ENCODE peak calls at places on chromosomes 13 and 19, in seven cellular contexts. N is uterus; M is pancreas; P is caudate nucleus; F is cardiac muscle cell; Q is lung; T is CD4-positive, alpha-beta T cell. V is an unnamed sample.

GRCh38 chr19:801030-801860 is 4.0 kb downstream of the PTBP1 start:
- DNase-seq in N (peak; percentile 59), M (peak; percentile 78), P (no peak), F (peak; percentile 70), Q (peak; percentile 79), T (peak; percentile 18), V (no peak)

GRCh38 chr19:50688766-50689165 is 30.8 kb downstream of the SHANK1 start:
- DNase-seq in N (no peak), M (no peak), P (no peak), F (no peak), Q (no peak), T (no peak), V (no peak)

GRCh38 chr19:35162471-35163326 is 8.2 kb downstream of the FXYD5 start:
- DNase-seq in N (no peak), M (no peak), P (no peak), F (no peak), Q (no peak), T (no peak), V (no peak)

GRCh38 chr19:6103217-6103644 is 7.1 kb downstream of the RFX2 start:
- DNase-seq in N (peak; percentile 78), M (peak; percentile 70), P (no peak), F (peak; percentile 91), Q (peak; percentile 87), T (no peak), V (peak; percentile 65)

GRCh38 chr13:112054616-112055015 is 12.3 kb upstream of the SOX1 start:
- DNase-seq in N (no peak), M (no peak), P (no peak), F (no peak), Q (no peak), T (no peak), V (no peak)

GRCh38 chr19:45746866-45747265 is 13.6 kb downstream of the MEIOSIN start:
- DNase-seq in N (no peak), M (no peak), P (no peak), F (no peak), Q (no peak), T (no peak), V (no peak)

GRCh38 chr13:26600345-26600761 is 42.9 kb downstream of the WASF3 start:
- DNase-seq in N (peak; percentile 15), M (no peak), P (no peak), F (peak; percentile 10), Q (no peak), T (no peak), V (no peak)

GRCh38 chr19:42277821-42278809 is 9.1 kb downstream of the CIC start:
- DNase-seq in N (peak; percentile 35), M (peak; percentile 62), P (no peak), F (peak; percentile 66), Q (no peak), T (no peak), V (no peak)

GRCh38 chr19:31170046-31170445 is 179.2 kb downstream of the TSHZ3 start:
- DNase-seq in N (no peak), M (no peak), P (no peak), F (no peak), Q (peak; percentile 5), T (no peak), V (no peak)

GRCh38 chr13:70339738-70340137 is 231.5 kb upstream of the KLHL1 start:
- DNase-seq in N (no peak), M (no peak), P (no peak), F (no peak), Q (no peak), T (no peak), V (no peak)

GRCh38 chr13:77896977-77897376 is 21.7 kb downstream of the EDNRB start:
- DNase-seq in N (no peak), M (no peak), P (no peak), F (peak; percentile 40), Q (no peak), T (no peak), V (no peak)

GRCh38 chr19:33259532-33259931 is 33.9 kb upstream of the SLC7A10 start:
- DNase-seq in N (no peak), M (no peak), P (no peak), F (peak; percentile 18), Q (no peak), T (no peak), V (no peak)

GRCh38 chr19:45632468-45633196 is 6.6 kb downstream of the EML2 start:
- DNase-seq in N (peak; percentile 51), M (peak; percentile 80), P (no peak), F (peak; percentile 94), Q (peak; percentile 85), T (peak; percentile 7), V (no peak)

GRCh38 chr19:31312004-31312403 is 37.2 kb downstream of the TSHZ3 start:
- DNase-seq in N (peak; percentile 55), M (no peak), P (no peak), F (peak; percentile 91), Q (no peak), T (no peak), V (no peak)

GRCh38 chr19:38975861-38976271 is 324 bp upstream of the FBXO17 start:
- DNase-seq in N (no peak), M (no peak), P (no peak), F (peak; percentile 60), Q (no peak), T (no peak), V (no peak)

GRCh38 chr19:10617409-10618121 is 7.8 kb upstream of the SLC44A2 start:
- DNase-seq in N (no peak), M (no peak), P (no peak), F (peak; percentile 54), Q (no peak), T (no peak), V (no peak)

GRCh38 chr19:12365372-12366162 is at the start of gene ZNF442:
- DNase-seq in N (peak; percentile 94), M (peak; percentile 92), P (peak; percentile 96), F (peak; percentile 97), Q (peak; percentile 98), T (peak; percentile 73), V (peak; percentile 95)

GRCh38 chr13:24893863-24894262 is 129.9 kb downstream of the RNF17 start:
- DNase-seq in N (no peak), M (no peak), P (no peak), F (no peak), Q (no peak), T (no peak), V (no peak)

GRCh38 chr19:40388486-40388885 is 1.5 kb downstream of the HIPK4 start:
- DNase-seq in N (no peak), M (no peak), P (no peak), F (no peak), Q (no peak), T (no peak), V (no peak)

GRCh38 chr19:18879579-18880373 is 16.2 kb downstream of the CERS1 start:
- DNase-seq in N (no peak), M (no peak), P (no peak), F (no peak), Q (no peak), T (no peak), V (no peak)

GRCh38 chr19:35696835-35697234 is 7.5 kb upstream of the ZBTB32 start:
- DNase-seq in N (no peak), M (no peak), P (no peak), F (no peak), Q (no peak), T (no peak), V (no peak)

GRCh38 chr13:45615501-45616101 is at the start of gene ERICH6B:
- DNase-seq in N (peak; percentile 17), M (no peak), P (no peak), F (peak; percentile 62), Q (no peak), T (no peak), V (peak; percentile 6)

DNA sequence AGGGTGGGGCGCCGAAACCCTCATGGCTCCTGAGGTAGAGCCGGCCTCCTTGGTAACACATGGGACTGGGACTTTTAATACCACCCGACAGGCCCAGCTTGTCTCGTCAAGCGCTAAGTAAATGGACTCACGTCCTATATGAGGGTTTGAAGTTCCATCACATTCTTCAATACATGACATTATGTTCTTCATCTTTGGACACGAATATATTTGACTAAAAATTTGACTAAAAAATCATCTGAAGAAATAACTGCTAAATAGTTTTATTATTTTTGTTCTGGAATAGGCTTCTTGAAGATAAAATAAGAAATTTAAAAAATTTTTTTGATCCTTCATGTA is 335 bp upstream of the ZNF607 start:
- DNase-seq in N (no peak), M (no peak), P (no peak), F (no peak), Q (no peak), T (no peak), V (no peak)
- H3K27ac ChIP-seq in N (peak overlapping the region; percentile 85), M (peak overlapping the region; percentile 77), P (peak overlapping the region; percentile 85), F (peak overlapping the region; percentile 72), Q (no peak overlapping the region), T (peak overlapping the region; percentile 55), V (peak overlapping the region; percentile 85)

GRCh38 chr13:98406475-98406874 is 170.4 kb downstream of the STK24 start:
- DNase-seq in N (no peak), M (no peak), P (no peak), F (no peak), Q (no peak), T (no peak), V (no peak)
- H3K27ac ChIP-seq in N (no peak overlapping the region), M (peak overlapping the region; percentile 10), P (no peak overlapping the region), F (no peak overlapping the region), Q (no peak overlapping the region), T (no peak overlapping the region), V (no peak overlapping the region)

DNA sequence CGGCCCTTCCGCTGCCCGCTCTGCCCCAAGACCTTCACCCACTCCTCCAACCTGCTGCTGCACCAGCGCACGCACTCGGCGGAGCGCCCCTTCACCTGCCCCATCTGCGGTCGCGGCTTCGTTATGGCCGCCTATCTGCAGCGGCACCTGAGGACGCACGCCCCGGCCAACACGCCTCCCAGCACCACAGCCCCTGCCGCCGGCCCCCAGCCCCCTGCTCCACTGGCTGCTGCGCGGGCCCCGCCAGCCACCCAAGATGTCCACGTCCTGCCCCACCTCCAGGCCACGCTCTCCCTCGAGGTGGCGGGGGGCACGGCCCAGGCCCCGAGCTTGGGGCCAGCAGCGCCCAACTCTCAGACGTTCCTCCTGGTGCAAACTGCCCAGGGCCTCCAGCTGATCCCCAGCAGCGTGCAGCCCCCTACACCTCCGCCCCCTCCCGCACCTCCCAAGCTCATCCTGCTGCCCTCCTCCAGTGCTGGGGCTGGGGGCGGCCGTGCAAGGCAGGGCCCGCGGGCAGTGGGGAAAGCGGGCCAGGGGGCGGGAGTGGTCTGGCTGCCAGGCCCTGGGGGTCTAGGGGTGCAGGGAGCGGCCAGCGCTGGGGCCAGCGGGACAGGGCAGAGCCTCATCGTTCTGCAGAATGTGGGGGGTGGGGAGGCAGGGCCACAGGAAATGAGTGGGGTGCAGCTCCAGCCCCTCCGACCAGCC is 1.9 kb upstream of the NAT14 start:
- DNase-seq in N (no peak), M (peak; percentile 52), P (no peak), F (no peak), Q (no peak), T (no peak), V (no peak)
- H3K27ac ChIP-seq in N (no peak overlapping the region), M (no peak overlapping the region), P (no peak overlapping the region), F (no peak overlapping the region), Q (no peak overlapping the region), T (no peak overlapping the region), V (no peak overlapping the region)

DNA sequence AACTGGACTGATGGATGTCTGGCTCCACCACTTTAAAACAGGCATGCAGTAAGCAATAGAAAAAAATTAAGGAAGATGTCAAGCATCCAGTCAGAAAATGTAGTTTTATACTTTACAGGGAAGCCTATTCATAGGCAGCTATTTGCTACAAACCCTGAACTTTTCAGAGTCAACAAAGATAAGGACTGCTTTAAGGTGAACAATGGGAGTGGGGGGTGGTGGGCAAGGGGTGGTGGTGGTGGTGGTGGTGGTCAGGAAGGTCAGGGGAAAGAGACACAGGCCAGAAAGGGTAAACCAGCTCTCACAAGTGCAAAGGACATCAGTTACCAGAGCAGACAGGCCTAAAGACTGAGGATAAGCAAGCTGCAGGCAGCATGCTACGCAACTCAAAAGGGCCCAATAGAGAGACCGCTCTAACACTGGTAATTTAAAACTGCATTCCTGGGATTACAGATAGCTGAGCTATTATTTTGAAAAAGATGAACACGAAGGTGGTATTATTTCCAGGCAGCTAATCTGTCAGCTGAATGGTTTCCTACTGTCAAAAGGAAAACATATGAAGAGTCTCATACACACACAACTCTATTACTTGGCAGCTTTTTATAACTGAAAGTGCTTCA is 14.8 kb downstream of the BRD4 start:
- DNase-seq in N (no peak), M (no peak), P (no peak), F (peak; percentile 50), Q (no peak), T (no peak), V (no peak)
- H3K27ac ChIP-seq in N (peak overlapping the region; percentile 47), M (no peak overlapping the region), P (no peak overlapping the region), F (peak overlapping the region; percentile 4), Q (no peak overlapping the region), T (no peak overlapping the region), V (no peak overlapping the region)

V was measured in substantia nigra.